ENCODE peak calls at places on chromosome 15, in four cellular contexts. A is H1, R is SK-N-SH, B is HCT116. Q is an unnamed sample.
A peak's percentile ranks its signal among the peaks of the same experiment; 100 is the strongest.

GRCh38 chr15:74384566-74385441 is 17.4 kb upstream of the CYP11A1 start:
- DNase-seq in A (no peak), R (no peak), B (no peak), Q (no peak)

GRCh38 chr15:38878946-38879345 is 314.3 kb upstream of the RASGRP1 start:
- DNase-seq in A (no peak), R (no peak), B (no peak), Q (peak; percentile 96)

GRCh38 chr15:51366911-51367310 is 25.5 kb downstream of the GLDN start:
- DNase-seq in A (no peak), R (no peak), B (no peak), Q (no peak)

GRCh38 chr15:60844431-60845174 is 365.7 kb upstream of the ICE2 start:
- DNase-seq in A (no peak), R (no peak), B (no peak), Q (no peak)

GRCh38 chr15:92878593-92879053 is 21.5 kb upstream of the CHD2 start:
- DNase-seq in A (no peak), R (no peak), B (no peak), Q (no peak)

GRCh38 chr15:44489464-44489863 is 47.5 kb upstream of the EIF3J start:
- DNase-seq in A (no peak), R (no peak), B (peak; percentile 33), Q (no peak)

GRCh38 chr15:99729920-99730319 is 3.3 kb downstream of the LYSMD4 start:
- DNase-seq in A (no peak), R (peak; percentile 52), B (no peak), Q (peak; percentile 46)

GRCh38 chr15:37891754-37892368 is 42.6 kb upstream of the TMCO5A start:
- DNase-seq in A (no peak), R (peak; percentile 40), B (peak; percentile 38), Q (peak; percentile 16)

GRCh38 chr15:78598348-78598747 is 22.4 kb downstream of the CHRNA3 start:
- DNase-seq in A (no peak), R (no peak), B (no peak), Q (no peak)

GRCh38 chr15:92636950-92637481 is 18.6 kb downstream of the FAM174B start:
- DNase-seq in A (no peak), R (peak; percentile 57), B (peak; percentile 12), Q (peak; percentile 74)

GRCh38 chr15:72826611-72827010 is 43.1 kb upstream of the ADPGK start:
- DNase-seq in A (no peak), R (no peak), B (no peak), Q (no peak)

GRCh38 chr15:92907880-92908279 is 7.8 kb downstream of the CHD2 start:
- DNase-seq in A (no peak), R (no peak), B (no peak), Q (no peak)

GRCh38 chr15:79682285-79682684 is 214.5 kb downstream of the MTHFS start:
- DNase-seq in A (no peak), R (peak; percentile 27), B (no peak), Q (no peak)
- TF ChIP-seq JUND in A (no peak), R (peak; percentile 24), B (no peak), Q (no peak)

DNA sequence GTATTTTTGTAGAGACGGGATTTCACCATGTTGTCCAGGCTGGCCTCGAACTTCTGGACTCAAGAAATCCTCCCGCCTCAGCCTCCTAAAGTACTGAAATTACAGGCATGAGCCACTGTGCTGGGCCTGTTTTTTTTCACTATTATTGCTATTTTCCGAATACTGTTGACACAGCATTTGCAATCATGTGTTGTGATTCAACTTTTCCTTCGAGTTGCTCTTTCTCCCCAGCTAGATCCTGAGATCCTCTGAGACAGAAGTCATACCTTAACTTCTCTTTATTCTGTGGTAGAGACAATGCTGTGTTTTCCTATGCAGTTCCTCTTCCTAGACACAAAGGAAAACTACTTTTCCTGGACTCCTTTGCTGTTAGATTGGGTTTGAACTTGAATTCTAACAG is 46.4 kb upstream of the USP3 start:
- DNase-seq in A (no peak), R (no peak), B (no peak), Q (no peak)
- TF ChIP-seq JUND in A (no peak), R (no peak), B (no peak), Q (no peak)

GRCh38 chr15:98547741-98548166 is 100.6 kb upstream of the IGF1R start:
- DNase-seq in A (no peak), R (no peak), B (no peak), Q (no peak)

GRCh38 chr15:98549741-98550140 is 98.6 kb upstream of the IGF1R start:
- DNase-seq in A (no peak), R (no peak), B (no peak), Q (no peak)

GRCh38 chr15:98547255-98547654 is 101.1 kb upstream of the IGF1R start:
- DNase-seq in A (no peak), R (no peak), B (no peak), Q (no peak)

GRCh38 chr15:98549003-98549402 is 99.3 kb upstream of the IGF1R start:
- DNase-seq in A (no peak), R (no peak), B (no peak), Q (no peak)

DNA sequence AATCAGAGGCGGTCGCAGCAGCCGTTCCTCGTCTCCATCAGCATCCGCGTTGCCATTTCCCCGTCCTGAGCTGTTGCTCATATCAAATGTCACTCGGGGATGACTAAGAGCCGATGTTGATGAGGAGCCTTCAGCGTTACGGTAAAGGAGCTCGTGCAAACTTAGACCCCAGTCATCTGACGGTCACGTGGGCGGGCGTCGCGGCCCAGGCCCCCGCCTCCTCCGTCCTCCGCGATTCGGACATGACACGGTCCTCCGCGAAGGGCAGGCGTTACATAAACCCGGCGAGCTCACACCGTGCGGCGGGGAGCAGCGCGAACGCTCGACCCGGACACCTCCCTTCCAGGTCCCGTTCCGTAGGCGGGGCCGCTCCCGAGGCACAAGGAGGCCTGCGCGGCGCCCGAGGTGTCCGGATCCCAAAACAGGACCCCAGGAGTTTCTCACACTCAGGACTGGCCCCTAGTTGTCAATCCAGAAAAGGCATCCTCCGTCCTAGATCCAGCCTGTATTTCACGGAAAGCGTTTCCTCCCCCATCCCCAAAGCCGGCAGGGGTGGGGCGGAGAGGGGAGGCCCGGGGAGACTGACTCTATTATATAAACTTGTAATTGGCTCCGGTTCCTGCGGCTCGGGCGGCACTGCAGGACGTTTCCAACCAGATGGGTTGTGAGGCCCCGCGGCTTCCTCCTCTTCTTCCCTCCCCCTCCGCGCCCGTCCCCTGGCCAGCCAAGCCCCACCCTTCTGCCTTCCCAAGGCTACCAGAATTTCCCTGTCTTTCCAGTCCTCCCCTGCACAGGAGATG is 100.0 kb upstream of the IGF1R start:
- DNase-seq in A (peak; percentile 23), R (peak; percentile 64), B (no peak), Q (peak; percentile 32)
- TF ChIP-seq JUND in A (no peak), R (no peak), B (no peak), Q (no peak)

DNA sequence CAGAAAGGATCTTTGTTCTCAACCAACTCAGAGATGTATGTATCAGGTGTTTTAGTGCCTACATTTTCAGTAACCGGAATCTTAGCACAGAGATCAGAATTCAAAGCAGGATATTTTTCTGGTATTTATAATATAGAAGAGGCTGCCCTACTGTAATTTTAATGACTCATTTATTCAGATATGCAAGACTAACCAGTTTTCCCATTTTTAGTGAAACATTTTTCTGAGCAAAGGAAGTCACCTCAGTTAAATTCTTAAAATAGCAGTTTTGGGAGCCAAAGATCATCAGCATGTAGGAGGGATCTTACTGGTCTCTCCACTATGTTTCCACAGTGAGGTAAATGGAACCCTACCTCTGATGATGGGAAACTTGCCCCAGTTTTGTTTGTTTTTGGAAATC is 42.0 kb downstream of the SRP14 start:
- DNase-seq in A (no peak), R (no peak), B (no peak), Q (no peak)
- TF ChIP-seq JUND in A (no peak), R (no peak), B (no peak), Q (no peak)

DNA sequence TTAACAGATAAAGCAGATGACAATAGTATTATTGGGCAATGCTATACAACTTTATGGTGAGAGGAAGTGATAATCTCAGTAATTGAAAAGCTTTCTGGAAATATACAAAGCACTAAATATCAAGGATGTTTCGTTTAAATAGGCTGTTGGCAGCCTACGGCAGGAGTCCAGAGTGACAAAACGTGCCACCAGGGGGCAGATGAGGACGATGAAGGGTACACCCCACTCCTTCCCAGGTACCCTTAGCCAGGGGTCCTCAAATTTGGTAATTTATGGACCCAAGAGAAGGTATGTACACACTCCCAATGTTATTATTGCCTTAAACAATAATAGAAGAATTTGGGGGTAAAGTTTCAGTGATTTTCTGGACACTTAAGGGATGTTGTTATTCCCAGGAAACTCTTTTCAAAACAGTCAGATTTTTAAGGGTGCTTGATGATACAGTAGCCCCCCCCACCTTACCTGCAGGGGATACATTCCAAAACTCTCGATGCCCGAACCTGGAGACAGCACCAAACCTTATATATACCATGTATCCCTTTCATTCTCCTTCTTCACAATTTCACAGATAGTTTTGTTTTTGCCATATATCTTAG is 1.4 kb upstream of the MAGEL2 start:
- DNase-seq in A (no peak), R (peak; percentile 60), B (no peak), Q (peak; percentile 49)
- TF ChIP-seq JUND in A (no peak), R (no peak), B (no peak), Q (no peak)

GRCh38 chr15:101264011-101264410 is 12.2 kb upstream of the CHSY1 start:
- DNase-seq in A (no peak), R (no peak), B (no peak), Q (no peak)

GRCh38 chr15:101267320-101268104 is 9.8 kb downstream of the SELENOS start:
- DNase-seq in A (no peak), R (no peak), B (no peak), Q (no peak)

GRCh38 chr15:101266787-101267186 is 10.5 kb downstream of the SELENOS start:
- DNase-seq in A (no peak), R (no peak), B (no peak), Q (no peak)

GRCh38 chr15:101264911-101265641 is 12.2 kb downstream of the SELENOS start:
- DNase-seq in A (no peak), R (no peak), B (no peak), Q (no peak)

DNA sequence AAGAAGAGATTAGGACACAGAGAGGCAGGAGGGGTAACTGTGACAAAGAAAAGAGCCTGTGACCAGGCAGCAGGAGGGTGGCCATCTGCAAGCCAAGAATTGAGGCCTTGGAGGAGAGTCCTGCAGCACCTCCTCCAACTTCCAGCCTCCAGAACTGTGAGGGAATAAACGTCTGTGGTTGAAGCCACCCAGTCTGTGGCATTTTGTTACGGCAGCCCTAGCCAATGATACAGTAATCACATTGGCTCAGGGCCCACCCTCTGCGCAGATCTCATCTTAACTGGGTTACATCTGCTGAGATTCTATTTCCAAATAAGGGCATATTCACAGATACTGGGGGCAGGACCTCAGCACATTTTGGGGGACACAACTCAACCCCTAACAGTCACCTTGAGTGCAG is 11.3 kb downstream of the SELENOS start:
- DNase-seq in A (no peak), R (no peak), B (no peak), Q (no peak)
- TF ChIP-seq JUND in A (no peak), R (no peak), B (no peak), Q (no peak)

Q was measured in T47D.